ENCODE peak calls at places on chromosomes 6 and 20, in seven cellular contexts. S is amniotic stem cell, T is coronary artery, H is NCI-H2081, O is T-helper 17 cell, W is aorta, K is NCI-H1417. U is an unnamed sample.

GRCh38 chr20:60257671-60258070 is 299.4 kb downstream of the CDH26 start:
- DNase-seq in S (no peak), T (no peak), H (no peak), O (no peak), W (no peak), K (no peak), U (no peak)

GRCh38 chr20:8154636-8155035 is 22.6 kb downstream of the PLCB1 start:
- DNase-seq in S (no peak), T (no peak), H (no peak), O (no peak), W (no peak), K (no peak), U (no peak)

GRCh38 chr20:57180385-57180784 is 86.1 kb downstream of the BMP7 start:
- DNase-seq in S (no peak), T (no peak), H (no peak), O (no peak), W (no peak), K (no peak), U (no peak)

GRCh38 chr6:124007915-124008688 is 204.4 kb downstream of the NKAIN2 start:
- DNase-seq in S (no peak), T (no peak), H (peak), O (no peak), W (no peak), K (no peak), U (peak)

GRCh38 chr6:2158596-2159271 is 86.7 kb downstream of the GMDS start:
- DNase-seq in S (no peak), T (no peak), H (no peak), O (no peak), W (no peak), K (no peak), U (peak)

GRCh38 chr6:18501313-18502013 is 114.3 kb downstream of the RNF144B start:
- DNase-seq in S (peak), T (no peak), H (no peak), O (no peak), W (no peak), K (no peak), U (no peak)

GRCh38 chr20:57160985-57161384 is 105.5 kb downstream of the BMP7 start:
- DNase-seq in S (no peak), T (no peak), H (no peak), O (no peak), W (peak), K (no peak), U (no peak)

GRCh38 chr6:43887906-43888683 is 118.1 kb downstream of the VEGFA start:
- DNase-seq in S (no peak), T (no peak), H (peak), O (no peak), W (peak), K (no peak), U (no peak)

GRCh38 chr6:66307490-66307889 is 600.5 kb upstream of the EYS start:
- DNase-seq in S (no peak), T (no peak), H (no peak), O (no peak), W (no peak), K (no peak), U (peak)

GRCh38 chr6:704037-704436 is 11.1 kb upstream of the EXOC2 start:
- DNase-seq in S (no peak), T (no peak), H (peak), O (no peak), W (no peak), K (no peak), U (no peak)

GRCh38 chr20:52972965-52973819 is 1.0 kb downstream of the TSHZ2 start:
- DNase-seq in S (no peak), T (no peak), H (peak), O (peak), W (no peak), K (no peak), U (peak)

GRCh38 chr6:73388800-73389512 is 5.7 kb upstream of the DDX43 start:
- DNase-seq in S (peak), T (peak), H (peak), O (peak), W (peak), K (peak), U (peak)

GRCh38 chr6:155213611-155214372 is 50.0 kb upstream of the CLDN20 start:
- DNase-seq in S (no peak), T (no peak), H (no peak), O (no peak), W (no peak), K (no peak), U (no peak)

GRCh38 chr6:42137192-42137753 is 5.1 kb downstream of the C6orf132 start:
- DNase-seq in S (no peak), T (no peak), H (no peak), O (no peak), W (no peak), K (no peak), U (peak)

GRCh38 chr6:7473805-7474329 is 67.6 kb upstream of the DSP start:
- DNase-seq in S (no peak), T (no peak), H (no peak), O (no peak), W (no peak), K (no peak), U (no peak)

GRCh38 chr20:19806806-19807691 is 49.0 kb downstream of the RIN2 start:
- DNase-seq in S (no peak), T (no peak), H (peak), O (no peak), W (no peak), K (peak), U (no peak)

U was measured in GM23338.